ENCODE peak calls at places on chromosomes 4 and X, in seven cellular contexts. One of them, this sample, is unnamed.
A peak's percentile ranks its signal among the peaks of the same experiment; 100 is the strongest.

GRCh38 chrX:154040307-154040756 is 20.6 kb upstream of the IRAK1 start:
- DNase-seq in sigmoid colon: no peak
- DNase-seq in neural progenitor cell: no peak
- DNase-seq in mammary epithelial cell: peak; percentile 65
- DNase-seq in adrenal gland: peak; percentile 11
- DNase-seq in HCT116: no peak
- DNase-seq in transverse colon: no peak
- DNase-seq in this sample: peak; percentile 66

GRCh38 chr4:19831644-19832285 is 419.9 kb upstream of the SLIT2 start:
- DNase-seq in sigmoid colon: no peak
- DNase-seq in neural progenitor cell: no peak
- DNase-seq in mammary epithelial cell: no peak
- DNase-seq in adrenal gland: no peak
- DNase-seq in HCT116: no peak
- DNase-seq in transverse colon: no peak
- DNase-seq in this sample: no peak

GRCh38 chr4:141858437-141858836 is 222.1 kb downstream of the IL15 start:
- DNase-seq in sigmoid colon: no peak
- DNase-seq in neural progenitor cell: no peak
- DNase-seq in mammary epithelial cell: no peak
- DNase-seq in adrenal gland: no peak
- DNase-seq in HCT116: no peak
- DNase-seq in transverse colon: no peak
- DNase-seq in this sample: no peak

GRCh38 chr4:26746742-26747351 is 113.8 kb upstream of the STIM2 start:
- DNase-seq in sigmoid colon: no peak
- DNase-seq in neural progenitor cell: no peak
- DNase-seq in mammary epithelial cell: peak; percentile 16
- DNase-seq in adrenal gland: no peak
- DNase-seq in HCT116: no peak
- DNase-seq in transverse colon: no peak
- DNase-seq in this sample: no peak

GRCh38 chr4:78768447-78769177 is 7.5 kb upstream of the BMP2K start:
- DNase-seq in sigmoid colon: no peak
- DNase-seq in neural progenitor cell: no peak
- DNase-seq in mammary epithelial cell: peak; percentile 19
- DNase-seq in adrenal gland: peak; percentile 65
- DNase-seq in HCT116: no peak
- DNase-seq in transverse colon: peak; percentile 23
- DNase-seq in this sample: peak; percentile 38

GRCh38 chr4:181877329-181877848 is 365.8 kb upstream of the TENM3 start:
- DNase-seq in sigmoid colon: no peak
- DNase-seq in neural progenitor cell: no peak
- DNase-seq in mammary epithelial cell: peak; percentile 85
- DNase-seq in adrenal gland: no peak
- DNase-seq in HCT116: no peak
- DNase-seq in transverse colon: no peak
- DNase-seq in this sample: no peak

GRCh38 chr4:76974150-76974549 is 24.6 kb downstream of the SEPTIN11 start:
- DNase-seq in sigmoid colon: no peak
- DNase-seq in neural progenitor cell: no peak
- DNase-seq in mammary epithelial cell: no peak
- DNase-seq in adrenal gland: no peak
- DNase-seq in HCT116: no peak
- DNase-seq in transverse colon: no peak
- DNase-seq in this sample: no peak

GRCh38 chr4:164396439-164396838 is 357.5 kb upstream of the SMIM31 start:
- DNase-seq in sigmoid colon: no peak
- DNase-seq in neural progenitor cell: peak; percentile 7
- DNase-seq in mammary epithelial cell: no peak
- DNase-seq in adrenal gland: no peak
- DNase-seq in HCT116: no peak
- DNase-seq in transverse colon: no peak
- DNase-seq in this sample: peak; percentile 20

GRCh38 chr4:81255524-81255923 is 40.5 kb upstream of the PRKG2 start:
- DNase-seq in sigmoid colon: no peak
- DNase-seq in neural progenitor cell: no peak
- DNase-seq in mammary epithelial cell: peak; percentile 51
- DNase-seq in adrenal gland: no peak
- DNase-seq in HCT116: no peak
- DNase-seq in transverse colon: no peak
- DNase-seq in this sample: peak; percentile 11

GRCh38 chrX:50838820-50839600 is 25.0 kb upstream of the SHROOM4 start:
- DNase-seq in sigmoid colon: no peak
- DNase-seq in neural progenitor cell: no peak
- DNase-seq in mammary epithelial cell: peak; percentile 55
- DNase-seq in adrenal gland: no peak
- DNase-seq in HCT116: no peak
- DNase-seq in transverse colon: no peak
- DNase-seq in this sample: no peak

GRCh38 chrX:40176256-40176978 is 78.7 kb upstream of the BCOR start:
- DNase-seq in sigmoid colon: peak; percentile 86
- DNase-seq in neural progenitor cell: peak; percentile 58
- DNase-seq in mammary epithelial cell: no peak
- DNase-seq in adrenal gland: peak; percentile 67
- DNase-seq in HCT116: no peak
- DNase-seq in transverse colon: peak; percentile 78
- DNase-seq in this sample: peak; percentile 84

GRCh38 chr4:163269874-163270273 is 62.5 kb downstream of the NPY1R start:
- DNase-seq in sigmoid colon: no peak
- DNase-seq in neural progenitor cell: peak; percentile 18
- DNase-seq in mammary epithelial cell: no peak
- DNase-seq in adrenal gland: no peak
- DNase-seq in HCT116: no peak
- DNase-seq in transverse colon: no peak
- DNase-seq in this sample: no peak

GRCh38 chr4:1216869-1217294 is 32.0 kb downstream of the CTBP1 start:
- DNase-seq in sigmoid colon: no peak
- DNase-seq in neural progenitor cell: no peak
- DNase-seq in mammary epithelial cell: no peak
- DNase-seq in adrenal gland: no peak
- DNase-seq in HCT116: no peak
- DNase-seq in transverse colon: peak; percentile 63
- DNase-seq in this sample: no peak

GRCh38 chrX:119745283-119745848 is 13.0 kb upstream of the SOWAHD start:
- DNase-seq in sigmoid colon: no peak
- DNase-seq in neural progenitor cell: no peak
- DNase-seq in mammary epithelial cell: no peak
- DNase-seq in adrenal gland: no peak
- DNase-seq in HCT116: no peak
- DNase-seq in transverse colon: no peak
- DNase-seq in this sample: no peak

GRCh38 chrX:19344207-19344534 is 444 bp downstream of the PDHA1 start:
- DNase-seq in sigmoid colon: no peak
- DNase-seq in neural progenitor cell: no peak
- DNase-seq in mammary epithelial cell: no peak
- DNase-seq in adrenal gland: no peak
- DNase-seq in HCT116: no peak
- DNase-seq in transverse colon: no peak
- DNase-seq in this sample: no peak
- H3K4me1 ChIP-seq in sigmoid colon: peaks cover 7% of the 10 kb centered on the region
- H3K4me1 ChIP-seq in neural progenitor cell: peaks cover 5% of the 10 kb centered on the region
- H3K4me1 ChIP-seq in mammary epithelial cell: peaks cover 5% of the 10 kb centered on the region
- H3K4me1 ChIP-seq in adrenal gland: no peaks in the 10 kb centered on the region
- H3K4me1 ChIP-seq in HCT116: peaks cover 14% of the 10 kb centered on the region
- H3K4me1 ChIP-seq in transverse colon: peaks cover 9% of the 10 kb centered on the region
- H3K4me1 ChIP-seq in this sample: peaks cover 5% of the 10 kb centered on the region

GRCh38 chr4:40575846-40576245 is 53.8 kb downstream of the RBM47 start:
- DNase-seq in sigmoid colon: no peak
- DNase-seq in neural progenitor cell: no peak
- DNase-seq in mammary epithelial cell: no peak
- DNase-seq in adrenal gland: no peak
- DNase-seq in HCT116: no peak
- DNase-seq in transverse colon: no peak
- DNase-seq in this sample: no peak
- H3K4me1 ChIP-seq in sigmoid colon: peaks cover 10% of the 10 kb centered on the region
- H3K4me1 ChIP-seq in neural progenitor cell: peaks cover 9% of the 10 kb centered on the region
- H3K4me1 ChIP-seq in mammary epithelial cell: peaks cover 10% of the 10 kb centered on the region
- H3K4me1 ChIP-seq in adrenal gland: peaks cover 43% of the 10 kb centered on the region
- H3K4me1 ChIP-seq in HCT116: peaks cover 24% of the 10 kb centered on the region
- H3K4me1 ChIP-seq in transverse colon: peaks cover 17% of the 10 kb centered on the region
- H3K4me1 ChIP-seq in this sample: peaks cover 14% of the 10 kb centered on the region

DNA sequence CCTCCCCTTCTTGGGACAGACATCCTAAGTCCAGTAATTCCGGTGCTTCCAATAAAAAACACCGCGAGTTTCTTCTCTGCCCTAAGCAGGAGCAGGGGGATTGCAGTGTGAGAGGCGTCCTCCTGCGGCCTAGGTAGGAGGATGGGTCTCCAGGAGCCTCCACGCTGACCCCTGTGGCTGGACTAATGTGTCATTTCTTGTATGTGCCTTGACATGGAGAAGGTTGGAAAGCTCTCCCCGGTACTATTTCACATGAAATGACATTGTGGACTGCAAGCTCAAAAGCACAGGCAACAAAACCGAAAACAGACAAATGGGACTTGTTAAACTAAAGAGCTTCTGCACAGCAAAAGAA is 66.6 kb upstream of the ENPP6 start:
- DNase-seq in sigmoid colon: no peak
- DNase-seq in neural progenitor cell: no peak
- DNase-seq in mammary epithelial cell: no peak
- DNase-seq in adrenal gland: no peak
- DNase-seq in HCT116: no peak
- DNase-seq in transverse colon: no peak
- DNase-seq in this sample: no peak
- H3K4me1 ChIP-seq in sigmoid colon: peaks cover 4% of the 10 kb centered on the region
- H3K4me1 ChIP-seq in neural progenitor cell: peaks cover 9% of the 10 kb centered on the region
- H3K4me1 ChIP-seq in mammary epithelial cell: peaks cover 19% of the 10 kb centered on the region
- H3K4me1 ChIP-seq in adrenal gland: peaks cover 8% of the 10 kb centered on the region
- H3K4me1 ChIP-seq in HCT116: no peaks in the 10 kb centered on the region
- H3K4me1 ChIP-seq in transverse colon: peaks cover 31% of the 10 kb centered on the region
- H3K4me1 ChIP-seq in this sample: peaks cover 19% of the 10 kb centered on the region

DNA sequence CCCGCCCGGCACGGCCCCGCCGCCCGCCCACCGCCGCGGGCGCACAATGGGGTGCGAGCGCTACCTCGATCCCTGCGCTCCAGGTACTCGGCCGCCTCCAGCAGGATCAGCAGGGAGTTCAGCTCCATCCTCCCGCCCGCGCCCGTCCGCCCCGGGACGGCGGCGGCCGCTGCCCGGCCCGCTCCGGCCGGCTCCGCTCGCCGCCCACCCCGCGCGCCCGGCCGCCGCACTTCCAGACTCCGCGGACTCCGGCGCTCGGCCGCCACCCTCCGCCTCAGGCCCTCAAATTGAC is at the start of gene MXD4:
- DNase-seq in sigmoid colon: no peak
- DNase-seq in neural progenitor cell: no peak
- DNase-seq in mammary epithelial cell: no peak
- DNase-seq in adrenal gland: no peak
- DNase-seq in HCT116: no peak
- DNase-seq in transverse colon: no peak
- DNase-seq in this sample: no peak
- H3K4me1 ChIP-seq in sigmoid colon: peaks cover 87% of the 10 kb centered on the region
- H3K4me1 ChIP-seq in neural progenitor cell: peaks cover 26% of the 10 kb centered on the region
- H3K4me1 ChIP-seq in mammary epithelial cell: peaks cover 20% of the 10 kb centered on the region
- H3K4me1 ChIP-seq in adrenal gland: peaks cover 60% of the 10 kb centered on the region
- H3K4me1 ChIP-seq in HCT116: peaks cover 15% of the 10 kb centered on the region
- H3K4me1 ChIP-seq in transverse colon: peaks cover 54% of the 10 kb centered on the region
- H3K4me1 ChIP-seq in this sample: peaks cover 19% of the 10 kb centered on the region

GRCh38 chr4:98624642-98625041 is 33.8 kb downstream of the TSPAN5 start:
- DNase-seq in sigmoid colon: no peak
- DNase-seq in neural progenitor cell: no peak
- DNase-seq in mammary epithelial cell: no peak
- DNase-seq in adrenal gland: no peak
- DNase-seq in HCT116: no peak
- DNase-seq in transverse colon: no peak
- DNase-seq in this sample: no peak
- H3K4me1 ChIP-seq in sigmoid colon: peaks cover 35% of the 10 kb centered on the region
- H3K4me1 ChIP-seq in neural progenitor cell: peaks cover 46% of the 10 kb centered on the region
- H3K4me1 ChIP-seq in mammary epithelial cell: peaks cover 45% of the 10 kb centered on the region
- H3K4me1 ChIP-seq in adrenal gland: no peaks in the 10 kb centered on the region
- H3K4me1 ChIP-seq in HCT116: peaks cover 95% of the 10 kb centered on the region
- H3K4me1 ChIP-seq in transverse colon: peaks cover 9% of the 10 kb centered on the region
- H3K4me1 ChIP-seq in this sample: peaks cover 23% of the 10 kb centered on the region

DNA sequence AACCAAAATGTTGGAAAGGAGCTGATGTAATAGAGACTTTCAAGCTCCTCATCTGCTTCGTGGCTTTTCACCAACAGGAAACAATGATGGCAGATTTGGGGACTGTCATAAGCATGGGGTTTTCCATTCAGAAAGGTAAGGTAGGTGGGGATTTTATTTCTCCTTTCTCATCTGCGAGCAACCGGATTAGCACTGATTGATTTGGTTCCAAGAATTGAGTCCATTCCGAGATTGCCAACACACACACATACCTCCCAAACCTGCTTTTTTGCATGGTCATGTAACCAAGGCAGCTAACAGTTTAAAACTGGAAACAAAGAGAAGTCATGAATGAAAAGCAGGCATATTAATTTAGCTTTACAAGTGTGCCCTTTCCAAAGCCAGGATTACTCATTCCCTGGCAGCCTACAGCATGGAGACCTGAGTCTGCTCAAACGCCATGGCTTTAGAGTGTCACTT is 63.0 kb upstream of the LNX1 start:
- DNase-seq in sigmoid colon: no peak
- DNase-seq in neural progenitor cell: no peak
- DNase-seq in mammary epithelial cell: peak; percentile 44
- DNase-seq in adrenal gland: peak; percentile 53
- DNase-seq in HCT116: no peak
- DNase-seq in transverse colon: no peak
- DNase-seq in this sample: no peak
- H3K4me1 ChIP-seq in sigmoid colon: peaks cover 46% of the 10 kb centered on the region
- H3K4me1 ChIP-seq in neural progenitor cell: peaks cover 7% of the 10 kb centered on the region
- H3K4me1 ChIP-seq in mammary epithelial cell: peaks cover 12% of the 10 kb centered on the region
- H3K4me1 ChIP-seq in adrenal gland: peaks cover 16% of the 10 kb centered on the region
- H3K4me1 ChIP-seq in HCT116: peaks cover 7% of the 10 kb centered on the region
- H3K4me1 ChIP-seq in transverse colon: peaks cover 36% of the 10 kb centered on the region
- H3K4me1 ChIP-seq in this sample: peaks cover 12% of the 10 kb centered on the region

This sample was measured in hepatocyte.